ENCODE peak calls at places on chromosome 7, in six cellular contexts. N is naive B cell, T is frontal cortex, U is GF-D8, Q is RWPE1, L is AG09319. V is an unnamed sample.
A peak's percentile ranks its signal among the peaks of the same experiment; 100 is the strongest.

GRCh38 chr7:2404714-2405119 is 1.3 kb downstream of the CHST12 start:
- DNase-seq in N (peak; percentile 29), T (no peak), U (no peak), Q (no peak), L (no peak), V (no peak)

GRCh38 chr7:21903074-21903786 is 42.5 kb downstream of the CDCA7L start:
- DNase-seq in N (no peak), T (no peak), U (no peak), Q (no peak), L (no peak), V (no peak)

GRCh38 chr7:137081694-137082093 is 213.2 kb downstream of the CHRM2 start:
- DNase-seq in N (no peak), T (no peak), U (no peak), Q (no peak), L (peak; percentile 97), V (no peak)

GRCh38 chr7:29145553-29146081 is 720 bp downstream of the CPVL start:
- DNase-seq in N (no peak), T (no peak), U (no peak), Q (no peak), L (no peak), V (no peak)

GRCh38 chr7:95527033-95527775 is 41.5 kb downstream of the ASB4 start:
- DNase-seq in N (peak; percentile 53), T (no peak), U (peak; percentile 38), Q (peak; percentile 80), L (peak; percentile 12), V (peak; percentile 81)

GRCh38 chr7:3427957-3428356 is 126.9 kb downstream of the SDK1 start:
- DNase-seq in N (no peak), T (no peak), U (no peak), Q (peak; percentile 34), L (no peak), V (no peak)

GRCh38 chr7:11237742-11238141 is 264.1 kb downstream of the PHF14 start:
- DNase-seq in N (no peak), T (no peak), U (no peak), Q (no peak), L (no peak), V (peak; percentile 23)

GRCh38 chr7:41785840-41786239 is 83.0 kb upstream of the INHBA start:
- DNase-seq in N (no peak), T (no peak), U (no peak), Q (no peak), L (no peak), V (no peak)

GRCh38 chr7:149680316-149681025 is 92.9 kb downstream of the ZNF467 start:
- DNase-seq in N (no peak), T (no peak), U (no peak), Q (no peak), L (no peak), V (no peak)

GRCh38 chr7:123718773-123719480 is 29.9 kb downstream of the WASL start:
- DNase-seq in N (no peak), T (no peak), U (no peak), Q (no peak), L (no peak), V (no peak)

GRCh38 chr7:137774793-137775201 is 72.0 kb downstream of the DGKI start:
- DNase-seq in N (no peak), T (no peak), U (no peak), Q (peak; percentile 8), L (no peak), V (no peak)

GRCh38 chr7:32893225-32893560 is 1.6 kb upstream of the KBTBD2 start:
- DNase-seq in N (no peak), T (no peak), U (no peak), Q (no peak), L (no peak), V (no peak)

GRCh38 chr7:129469930-129470329 is 32.4 kb upstream of the SMKR1 start:
- DNase-seq in N (no peak), T (no peak), U (no peak), Q (no peak), L (no peak), V (no peak)

GRCh38 chr7:17773289-17773626 is 167.0 kb downstream of the SNX13 start:
- DNase-seq in N (no peak), T (no peak), U (peak; percentile 25), Q (peak; percentile 62), L (peak; percentile 55), V (peak; percentile 68)

GRCh38 chr7:45033931-45034290 is 33.9 kb downstream of the CCM2 start:
- DNase-seq in N (no peak), T (no peak), U (no peak), Q (peak; percentile 83), L (no peak), V (no peak)

GRCh38 chr7:47573758-47574472 is 8.0 kb downstream of the TNS3 start:
- DNase-seq in N (no peak), T (no peak), U (no peak), Q (peak; percentile 73), L (peak; percentile 93), V (no peak)

GRCh38 chr7:79806161-79806734 is 328.4 kb upstream of the GNAI1 start:
- DNase-seq in N (no peak), T (no peak), U (no peak), Q (peak; percentile 3), L (peak; percentile 11), V (no peak)

GRCh38 chr7:108145401-108145800 is 15.2 kb upstream of the LAMB4 start:
- DNase-seq in N (no peak), T (no peak), U (no peak), Q (no peak), L (no peak), V (no peak)

GRCh38 chr7:4667776-4668509 is 14.2 kb upstream of the FOXK1 start:
- DNase-seq in N (no peak), T (no peak), U (no peak), Q (no peak), L (no peak), V (no peak)

GRCh38 chr7:79973455-79973854 is 161.2 kb upstream of the GNAI1 start:
- DNase-seq in N (no peak), T (no peak), U (no peak), Q (no peak), L (no peak), V (no peak)

GRCh38 chr7:142854505-142855400 is at the start of gene EPHB6:
- DNase-seq in N (peak; percentile 59), T (peak; percentile 81), U (no peak), Q (peak; percentile 49), L (peak; percentile 11), V (peak; percentile 87)